ENCODE peak calls at places on chromosome 18, in nine cellular contexts. Y is glutamatergic neuron; R is CD8-positive, alpha-beta T cell; W is stimulated activated CD4-positive, alpha-beta T cell treated with anti-CD3 and anti-CD28 coated beads, Interleukin-15, amount 100 ng/mL, for 24 hours; C is iris pigment epithelial cell; B is transverse colon; E is HTR-8/SVneo; Z is MM.1S; N is stomach. G is an unnamed sample.

GRCh38 chr18:49846263-49846662 is 32.9 kb upstream of the ACAA2 start:
- DNase-seq in Y (no peak), R (no peak), W (no peak), C (peak), B (no peak), E (no peak), Z (no peak), N (no peak), G (no peak)

GRCh38 chr18:44568343-44568742 is 112.3 kb upstream of the SETBP1 start:
- DNase-seq in Y (no peak), R (no peak), W (no peak), C (no peak), B (no peak), E (no peak), Z (no peak), N (no peak), G (no peak)

GRCh38 chr18:23401400-23402347 is 51.4 kb upstream of the RIOK3 start:
- DNase-seq in Y (peak), R (no peak), W (no peak), C (peak), B (peak), E (peak), Z (no peak), N (peak), G (no peak)

GRCh38 chr18:12947355-12948054 is at the start of gene SEH1L:
- DNase-seq in Y (peak), R (peak), W (peak), C (peak), B (peak), E (peak), Z (peak), N (peak), G (peak)

GRCh38 chr18:48412339-48412929 is 3.3 kb upstream of the ZBTB7C start:
- DNase-seq in Y (peak), R (no peak), W (peak), C (peak), B (peak), E (peak), Z (peak), N (no peak), G (peak)

GRCh38 chr18:62904396-62905285 is 189.3 kb downstream of the PHLPP1 start:
- DNase-seq in Y (no peak), R (no peak), W (no peak), C (no peak), B (no peak), E (no peak), Z (no peak), N (no peak), G (no peak)

GRCh38 chr18:44945847-44946490 is 265.3 kb downstream of the SETBP1 start:
- DNase-seq in Y (no peak), R (no peak), W (no peak), C (no peak), B (no peak), E (no peak), Z (no peak), N (no peak), G (no peak)

GRCh38 chr18:37481058-37481457 is 84.5 kb downstream of the CELF4 start:
- DNase-seq in Y (no peak), R (no peak), W (no peak), C (no peak), B (no peak), E (no peak), Z (no peak), N (no peak), G (no peak)

GRCh38 chr18:28045176-28045810 is 131.6 kb downstream of the CDH2 start:
- DNase-seq in Y (no peak), R (no peak), W (no peak), C (peak), B (no peak), E (no peak), Z (no peak), N (no peak), G (no peak)

GRCh38 chr18:56511996-56512395 is 126.4 kb downstream of the TXNL1 start:
- DNase-seq in Y (no peak), R (no peak), W (no peak), C (no peak), B (no peak), E (no peak), Z (peak), N (no peak), G (no peak)

GRCh38 chr18:57775937-57776336 is 27.2 kb downstream of the ATP8B1 start:
- DNase-seq in Y (no peak), R (no peak), W (no peak), C (peak), B (no peak), E (no peak), Z (no peak), N (no peak), G (no peak)

GRCh38 chr18:10035306-10035991 is 121.6 kb downstream of the VAPA start:
- DNase-seq in Y (peak), R (no peak), W (no peak), C (no peak), B (no peak), E (no peak), Z (no peak), N (peak), G (no peak)

GRCh38 chr18:38663682-38664081 is 1098.1 kb upstream of the CELF4 start:
- DNase-seq in Y (no peak), R (no peak), W (no peak), C (no peak), B (no peak), E (no peak), Z (no peak), N (no peak), G (no peak)

GRCh38 chr18:34867520-34867919 is 157.4 kb downstream of the DTNA start:
- DNase-seq in Y (peak), R (no peak), W (no peak), C (no peak), B (no peak), E (no peak), Z (no peak), N (no peak), G (peak)

GRCh38 chr18:12520442-12520992 is 112.8 kb downstream of the PRELID3A start:
- DNase-seq in Y (no peak), R (no peak), W (no peak), C (no peak), B (no peak), E (peak), Z (no peak), N (no peak), G (no peak)

GRCh38 chr18:44826418-44827259 is 146.0 kb downstream of the SETBP1 start:
- DNase-seq in Y (no peak), R (no peak), W (no peak), C (peak), B (peak), E (no peak), Z (no peak), N (peak), G (no peak)

GRCh38 chr18:46725310-46725709 is 31.5 kb downstream of the ST8SIA5 start:
- DNase-seq in Y (no peak), R (no peak), W (no peak), C (no peak), B (no peak), E (no peak), Z (no peak), N (no peak), G (no peak)

GRCh38 chr18:77207540-77207939 is 42.1 kb upstream of the GALR1 start:
- DNase-seq in Y (no peak), R (peak), W (peak), C (peak), B (peak), E (peak), Z (peak), N (peak), G (peak)

GRCh38 chr18:6521804-6522418 is 107.2 kb upstream of the L3MBTL4 start:
- DNase-seq in Y (peak), R (no peak), W (peak), C (peak), B (peak), E (no peak), Z (peak), N (peak), G (peak)

GRCh38 chr18:48814490-48815181 is 136.1 kb downstream of the SMAD7 start:
- DNase-seq in Y (peak), R (no peak), W (no peak), C (peak), B (peak), E (no peak), Z (no peak), N (peak), G (no peak)

GRCh38 chr18:10417191-10417590 is 37.2 kb upstream of the APCDD1 start:
- DNase-seq in Y (no peak), R (no peak), W (no peak), C (no peak), B (no peak), E (no peak), Z (no peak), N (no peak), G (no peak)

GRCh38 chr18:23231340-23232021 is 96.2 kb downstream of the CABLES1 start:
- DNase-seq in Y (no peak), R (peak), W (peak), C (peak), B (peak), E (no peak), Z (no peak), N (peak), G (peak)

GRCh38 chr18:48566588-48566987 is 27.8 kb downstream of the CTIF start:
- DNase-seq in Y (no peak), R (no peak), W (no peak), C (no peak), B (no peak), E (no peak), Z (no peak), N (no peak), G (no peak)